ENCODE peak calls at places on chromosomes 4 and X, in six cellular contexts. One of them, this sample, is unnamed.
A peak's percentile ranks its signal among the peaks of the same experiment; 100 is the strongest.

GRCh38 chr4:139833131-139833930 is 167.7 kb downstream of the MGST2 start:
- DNase-seq in activated T-cell treated with anti-CD3 and anti-CD28 coated beads, Interleukin-2, amount 50 U/mL, for 72 hours: no peak
- DNase-seq in smooth muscle cell of the brain vasculature: no peak
- DNase-seq in fibroblast of the aortic adventitia: no peak
- DNase-seq in C1 segment of cervical spinal cord: no peak
- DNase-seq in choroid plexus epithelial cell: no peak
- DNase-seq in this sample: no peak

GRCh38 chrX:8738588-8739189 is 6.8 kb upstream of the ANOS1 start:
- DNase-seq in C1 segment of cervical spinal cord: no peak
- DNase-seq in smooth muscle cell of the brain vasculature: peak; percentile 15
- DNase-seq in fibroblast of the aortic adventitia: peak; percentile 18
- DNase-seq in choroid plexus epithelial cell: peak; percentile 61
- DNase-seq in activated T-cell treated with anti-CD3 and anti-CD28 coated beads, Interleukin-2, amount 50 U/mL, for 72 hours: peak; percentile 5
- DNase-seq in this sample: peak; percentile 44

GRCh38 chr4:53147711-53148110 is 218.2 kb downstream of the SCFD2 start:
- DNase-seq in activated T-cell treated with anti-CD3 and anti-CD28 coated beads, Interleukin-2, amount 50 U/mL, for 72 hours: no peak
- DNase-seq in fibroblast of the aortic adventitia: no peak
- DNase-seq in C1 segment of cervical spinal cord: no peak
- DNase-seq in choroid plexus epithelial cell: no peak
- DNase-seq in smooth muscle cell of the brain vasculature: no peak
- DNase-seq in this sample: no peak

GRCh38 chrX:117120700-117121099 is 657.9 kb upstream of the CT83 start:
- DNase-seq in smooth muscle cell of the brain vasculature: no peak
- DNase-seq in choroid plexus epithelial cell: no peak
- DNase-seq in C1 segment of cervical spinal cord: no peak
- DNase-seq in fibroblast of the aortic adventitia: no peak
- DNase-seq in activated T-cell treated with anti-CD3 and anti-CD28 coated beads, Interleukin-2, amount 50 U/mL, for 72 hours: no peak
- DNase-seq in this sample: no peak

GRCh38 chr4:89657931-89658700 is 178.8 kb downstream of the SNCA start:
- DNase-seq in choroid plexus epithelial cell: peak; percentile 72
- DNase-seq in smooth muscle cell of the brain vasculature: peak; percentile 6
- DNase-seq in C1 segment of cervical spinal cord: no peak
- DNase-seq in fibroblast of the aortic adventitia: peak; percentile 32
- DNase-seq in activated T-cell treated with anti-CD3 and anti-CD28 coated beads, Interleukin-2, amount 50 U/mL, for 72 hours: no peak
- DNase-seq in this sample: peak; percentile 75

GRCh38 chrX:19904778-19905367 is 17.5 kb upstream of the SH3KBP1 start:
- DNase-seq in smooth muscle cell of the brain vasculature: no peak
- DNase-seq in C1 segment of cervical spinal cord: no peak
- DNase-seq in choroid plexus epithelial cell: peak; percentile 71
- DNase-seq in activated T-cell treated with anti-CD3 and anti-CD28 coated beads, Interleukin-2, amount 50 U/mL, for 72 hours: no peak
- DNase-seq in fibroblast of the aortic adventitia: peak; percentile 65
- DNase-seq in this sample: peak; percentile 56

GRCh38 chr4:152935138-152935537 is 985 bp upstream of the FHDC1 start:
- DNase-seq in C1 segment of cervical spinal cord: no peak
- DNase-seq in choroid plexus epithelial cell: no peak
- DNase-seq in fibroblast of the aortic adventitia: no peak
- DNase-seq in smooth muscle cell of the brain vasculature: no peak
- DNase-seq in activated T-cell treated with anti-CD3 and anti-CD28 coated beads, Interleukin-2, amount 50 U/mL, for 72 hours: peak; percentile 22
- DNase-seq in this sample: no peak

GRCh38 chr4:51842167-51842553 is 793 bp upstream of the DCUN1D4 start:
- DNase-seq in choroid plexus epithelial cell: peak; percentile 43
- DNase-seq in activated T-cell treated with anti-CD3 and anti-CD28 coated beads, Interleukin-2, amount 50 U/mL, for 72 hours: peak; percentile 7
- DNase-seq in C1 segment of cervical spinal cord: no peak
- DNase-seq in smooth muscle cell of the brain vasculature: no peak
- DNase-seq in fibroblast of the aortic adventitia: peak; percentile 45
- DNase-seq in this sample: no peak

GRCh38 chrX:131778269-131779218 is 234.7 kb downstream of the OR13H1 start:
- DNase-seq in activated T-cell treated with anti-CD3 and anti-CD28 coated beads, Interleukin-2, amount 50 U/mL, for 72 hours: no peak
- DNase-seq in fibroblast of the aortic adventitia: peak; percentile 91
- DNase-seq in smooth muscle cell of the brain vasculature: no peak
- DNase-seq in C1 segment of cervical spinal cord: no peak
- DNase-seq in choroid plexus epithelial cell: no peak
- DNase-seq in this sample: no peak

GRCh38 chr4:156303708-156304107 is 350.0 kb upstream of the CTSO start:
- DNase-seq in choroid plexus epithelial cell: no peak
- DNase-seq in fibroblast of the aortic adventitia: no peak
- DNase-seq in C1 segment of cervical spinal cord: no peak
- DNase-seq in activated T-cell treated with anti-CD3 and anti-CD28 coated beads, Interleukin-2, amount 50 U/mL, for 72 hours: no peak
- DNase-seq in smooth muscle cell of the brain vasculature: no peak
- DNase-seq in this sample: no peak

GRCh38 chr4:100984901-100985300 is 362.4 kb downstream of the PPP3CA start:
- DNase-seq in C1 segment of cervical spinal cord: no peak
- DNase-seq in choroid plexus epithelial cell: peak; percentile 52
- DNase-seq in smooth muscle cell of the brain vasculature: no peak
- DNase-seq in activated T-cell treated with anti-CD3 and anti-CD28 coated beads, Interleukin-2, amount 50 U/mL, for 72 hours: no peak
- DNase-seq in fibroblast of the aortic adventitia: peak; percentile 81
- DNase-seq in this sample: no peak

GRCh38 chr4:122100508-122100907 is 51.6 kb upstream of the BLTP1 start:
- DNase-seq in smooth muscle cell of the brain vasculature: peak; percentile 90
- DNase-seq in activated T-cell treated with anti-CD3 and anti-CD28 coated beads, Interleukin-2, amount 50 U/mL, for 72 hours: no peak
- DNase-seq in choroid plexus epithelial cell: peak; percentile 63
- DNase-seq in fibroblast of the aortic adventitia: no peak
- DNase-seq in C1 segment of cervical spinal cord: no peak
- DNase-seq in this sample: no peak

GRCh38 chr4:152807294-152807829 is 27.6 kb downstream of the ARFIP1 start:
- DNase-seq in C1 segment of cervical spinal cord: no peak
- DNase-seq in fibroblast of the aortic adventitia: no peak
- DNase-seq in activated T-cell treated with anti-CD3 and anti-CD28 coated beads, Interleukin-2, amount 50 U/mL, for 72 hours: no peak
- DNase-seq in choroid plexus epithelial cell: peak; percentile 43
- DNase-seq in smooth muscle cell of the brain vasculature: no peak
- DNase-seq in this sample: no peak

GRCh38 chrX:153372949-153373348 is 28.2 kb downstream of the PNMA6E start:
- DNase-seq in fibroblast of the aortic adventitia: no peak
- DNase-seq in C1 segment of cervical spinal cord: no peak
- DNase-seq in smooth muscle cell of the brain vasculature: no peak
- DNase-seq in choroid plexus epithelial cell: no peak
- DNase-seq in activated T-cell treated with anti-CD3 and anti-CD28 coated beads, Interleukin-2, amount 50 U/mL, for 72 hours: no peak
- DNase-seq in this sample: no peak

GRCh38 chrX:2252331-2253065 is 248.3 kb downstream of the DHRSX start:
- DNase-seq in activated T-cell treated with anti-CD3 and anti-CD28 coated beads, Interleukin-2, amount 50 U/mL, for 72 hours: no peak
- DNase-seq in smooth muscle cell of the brain vasculature: no peak
- DNase-seq in choroid plexus epithelial cell: no peak
- DNase-seq in C1 segment of cervical spinal cord: no peak
- DNase-seq in fibroblast of the aortic adventitia: no peak
- DNase-seq in this sample: no peak

This sample was measured in dermis blood vessel endothelial cell.